ENCODE peak calls at places on chromosomes 7 and 10, in six cellular contexts. Q is retina; L is brain microvascular endothelial cell; G is amniotic stem cell; A is activated T-helper 1 cell treated with anti-CD3 and anti-CD28 coated beads, Interleukin-2, amount 50 U/mL, for 16 hours; E is NCI-H1092. U is an unnamed sample.

GRCh38 chr10:21724695-21725371 is 190.8 kb downstream of the MLLT10 start:
- DNase-seq in Q (peak; percentile 50), L (peak; percentile 100), G (peak; percentile 99), A (no peak), E (peak; percentile 96), U (peak; percentile 83)

GRCh38 chr7:118281196-118281595 is 56.7 kb downstream of the ANKRD7 start:
- DNase-seq in Q (no peak), L (peak; percentile 41), G (no peak), A (no peak), E (no peak), U (no peak)

GRCh38 chr10:61904711-61905445 is 3.4 kb downstream of the ARID5B start:
- DNase-seq in Q (peak; percentile 15), L (peak; percentile 66), G (peak; percentile 63), A (peak; percentile 37), E (no peak), U (no peak)

GRCh38 chr7:11709240-11709639 is 122.8 kb downstream of the THSD7A start:
- DNase-seq in Q (no peak), L (no peak), G (no peak), A (no peak), E (no peak), U (no peak)

GRCh38 chr7:11786186-11786585 is 45.8 kb downstream of the THSD7A start:
- DNase-seq in Q (no peak), L (peak; percentile 79), G (no peak), A (no peak), E (no peak), U (no peak)

GRCh38 chr10:33336606-33337334 is 2.3 kb upstream of the NRP1 start:
- DNase-seq in Q (peak; percentile 86), L (peak; percentile 51), G (no peak), A (no peak), E (peak; percentile 19), U (no peak)

GRCh38 chr10:131112691-131113090 is 198.8 kb downstream of the TCERG1L start:
- DNase-seq in Q (no peak), L (no peak), G (no peak), A (no peak), E (no peak), U (no peak)

GRCh38 chr7:106063039-106063438 is 49.1 kb downstream of the SYPL1 start:
- DNase-seq in Q (no peak), L (no peak), G (no peak), A (no peak), E (no peak), U (no peak)

GRCh38 chr10:118045842-118046490 is 775 bp downstream of the RAB11FIP2 start:
- DNase-seq in Q (no peak), L (peak; percentile 7), G (no peak), A (no peak), E (no peak), U (peak; percentile 3)

GRCh38 chr7:130210181-130210935 is 2.7 kb downstream of the SSMEM1 start:
- DNase-seq in Q (no peak), L (no peak), G (no peak), A (no peak), E (no peak), U (no peak)

GRCh38 chr7:28483868-28484267 is 71.5 kb downstream of the CREB5 start:
- DNase-seq in Q (no peak), L (no peak), G (peak; percentile 18), A (no peak), E (no peak), U (no peak)

GRCh38 chr7:40329601-40330153 is 194.9 kb downstream of the SUGCT start:
- DNase-seq in Q (peak; percentile 50), L (peak; percentile 16), G (peak; percentile 9), A (no peak), E (peak; percentile 0), U (no peak)

GRCh38 chr10:110992011-110992800 is 72.8 kb downstream of the SHOC2 start:
- DNase-seq in Q (no peak), L (no peak), G (no peak), A (no peak), E (no peak), U (no peak)

GRCh38 chr10:119401671-119402395 is 140.7 kb downstream of the RGS10 start:
- DNase-seq in Q (no peak), L (peak; percentile 97), G (peak; percentile 90), A (no peak), E (no peak), U (no peak)

GRCh38 chr7:150942591-150943452 is 35.3 kb downstream of the KCNH2 start:
- DNase-seq in Q (no peak), L (no peak), G (no peak), A (no peak), E (no peak), U (no peak)

GRCh38 chr10:23155166-23155565 is 36.9 kb upstream of the PTF1A start:
- DNase-seq in Q (no peak), L (no peak), G (no peak), A (no peak), E (no peak), U (no peak)

GRCh38 chr10:28137907-28138880 is 139.3 kb upstream of the ODAD2 start:
- DNase-seq in Q (no peak), L (peak; percentile 23), G (no peak), A (no peak), E (no peak), U (no peak)

GRCh38 chr10:22606164-22606614 is 108.2 kb downstream of the PIP4K2A start:
- DNase-seq in Q (no peak), L (peak; percentile 39), G (no peak), A (no peak), E (no peak), U (no peak)

GRCh38 chr7:22725585-22725984 is 1.4 kb upstream of the IL6 start:
- DNase-seq in Q (no peak), L (peak; percentile 55), G (no peak), A (no peak), E (no peak), U (no peak)

GRCh38 chr10:49049660-49050059 is 65.7 kb downstream of the VSTM4 start:
- DNase-seq in Q (no peak), L (no peak), G (no peak), A (no peak), E (no peak), U (no peak)

GRCh38 chr7:28835800-28836199 is 122.3 kb downstream of the TRIL start:
- DNase-seq in Q (no peak), L (peak; percentile 63), G (no peak), A (no peak), E (no peak), U (no peak)

GRCh38 chr10:5466451-5466996 is 32.8 kb downstream of the CALML5 start:
- DNase-seq in Q (no peak), L (no peak), G (no peak), A (no peak), E (peak; percentile 39), U (peak; percentile 47)

GRCh38 chr10:83122336-83122735 is 1017.0 kb upstream of the GHITM start:
- DNase-seq in Q (no peak), L (no peak), G (no peak), A (no peak), E (no peak), U (no peak)

GRCh38 chr10:112565434-112566053 is 118.5 kb downstream of the VTI1A start:
- DNase-seq in Q (peak; percentile 48), L (peak; percentile 85), G (peak; percentile 62), A (no peak), E (peak; percentile 10), U (peak; percentile 55)

GRCh38 chr10:114311496-114312195 is 72.6 kb downstream of the VWA2 start:
- DNase-seq in Q (no peak), L (no peak), G (no peak), A (no peak), E (no peak), U (no peak)

GRCh38 chr10:83881647-83882046 is 257.7 kb upstream of the GHITM start:
- DNase-seq in Q (peak; percentile 54), L (no peak), G (no peak), A (no peak), E (peak; percentile 44), U (no peak)